ENCODE peak calls at places on chromosomes 3 and 15, in six cellular contexts. K, C, M, R, V and D are unnamed samples.

GRCh38 chr3:151383956-151384355 is 597 bp downstream of the P2RY12 start:
- DNase-seq in K (no peak), C (no peak), M (no peak), R (peak; percentile 39), V (no peak), D (no peak)

GRCh38 chr15:96695426-96695825 is 364.9 kb downstream of the NR2F2 start:
- DNase-seq in K (no peak), C (no peak), M (no peak), R (no peak), V (no peak), D (no peak)

GRCh38 chr15:70081612-70082011 is 16.1 kb downstream of the TLE3 start:
- DNase-seq in K (no peak), C (no peak), M (no peak), R (no peak), V (no peak), D (no peak)

GRCh38 chr15:44729394-44729913 is 6.9 kb upstream of the TRIM69 start:
- DNase-seq in K (peak; percentile 50), C (peak; percentile 22), M (no peak), R (peak; percentile 27), V (peak; percentile 80), D (peak; percentile 43)

GRCh38 chr15:101295607-101296225 is 668 bp upstream of the SNRPA1 start:
- DNase-seq in K (no peak), C (no peak), M (no peak), R (peak; percentile 49), V (no peak), D (no peak)

GRCh38 chr3:81684739-81685395 is 76.6 kb downstream of the GBE1 start:
- DNase-seq in K (no peak), C (no peak), M (no peak), R (peak; percentile 48), V (no peak), D (no peak)

GRCh38 chr3:89948008-89948407 is 840.6 kb downstream of the EPHA3 start:
- DNase-seq in K (no peak), C (no peak), M (no peak), R (no peak), V (no peak), D (no peak)

GRCh38 chr3:31077021-31077601 is 182.7 kb upstream of the GADL1 start:
- DNase-seq in K (no peak), C (no peak), M (no peak), R (peak; percentile 90), V (no peak), D (no peak)

GRCh38 chr15:57005244-57005643 is 86.8 kb downstream of the TCF12 start:
- DNase-seq in K (no peak), C (no peak), M (no peak), R (no peak), V (no peak), D (no peak)

GRCh38 chr3:37652851-37653250 is 208.8 kb upstream of the CTDSPL start:
- DNase-seq in K (no peak), C (no peak), M (no peak), R (no peak), V (no peak), D (no peak)

GRCh38 chr3:136350132-136350531 is 100.0 kb downstream of the PCCB start:
- DNase-seq in K (peak; percentile 25), C (no peak), M (no peak), R (peak; percentile 95), V (no peak), D (no peak)

GRCh38 chr3:127535901-127536817 is 54.4 kb downstream of the TPRA1 start:
- DNase-seq in K (no peak), C (no peak), M (no peak), R (no peak), V (no peak), D (no peak)

GRCh38 chr3:16883726-16884083 is 1.1 kb upstream of the PLCL2 start:
- DNase-seq in K (no peak), C (no peak), M (no peak), R (no peak), V (no peak), D (no peak)

DNA sequence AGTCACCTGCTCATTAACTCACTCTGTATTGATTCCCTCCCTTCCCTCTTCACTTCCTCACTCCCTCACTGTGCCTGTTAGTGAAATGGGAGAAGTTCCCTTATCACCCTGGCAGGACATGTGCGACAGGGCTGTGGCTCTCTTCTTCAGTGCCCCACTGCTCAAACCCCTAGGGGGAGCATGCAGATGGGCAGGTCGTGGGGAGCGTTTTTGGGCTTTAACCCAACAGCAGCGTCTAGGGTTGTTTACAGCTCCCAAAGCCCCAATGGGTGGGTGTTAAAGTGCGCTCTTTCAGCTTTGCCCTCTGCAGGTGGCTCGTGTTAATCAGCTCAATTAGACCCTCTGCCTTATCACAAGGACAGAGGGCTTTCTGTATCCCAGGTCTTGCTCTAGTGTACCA is 447.8 kb upstream of the PROK2 start:
- DNase-seq in K (no peak), C (no peak), M (no peak), R (no peak), V (no peak), D (no peak)
- TF ChIP-seq CTCF in K (no peak), C (no peak), M (no peak), R (no peak), V (no peak), D (no peak)

GRCh38 chr3:139202226-139202958 is 141.4 kb upstream of the MRPS22 start:
- DNase-seq in K (peak; percentile 77), C (peak; percentile 87), M (no peak), R (no peak), V (no peak), D (peak; percentile 45)
- TF ChIP-seq CTCF in K (no peak), C (peak; percentile 76), M (no peak), R (no peak), V (peak; percentile 7), D (no peak)

GRCh38 chr3:11535207-11535960 is 108.3 kb downstream of the VGLL4 start:
- DNase-seq in K (no peak), C (no peak), M (no peak), R (no peak), V (no peak), D (no peak)

GRCh38 chr3:11534783-11535081 is 109.0 kb downstream of the VGLL4 start:
- DNase-seq in K (no peak), C (no peak), M (no peak), R (no peak), V (no peak), D (no peak)

GRCh38 chr3:11536936-11537612 is 106.6 kb downstream of the VGLL4 start:
- DNase-seq in K (no peak), C (no peak), M (no peak), R (no peak), V (no peak), D (no peak)

GRCh38 chr3:11534011-11534782 is 109.5 kb downstream of the VGLL4 start:
- DNase-seq in K (no peak), C (no peak), M (no peak), R (no peak), V (no peak), D (no peak)

GRCh38 chr3:11536132-11536935 is 107.4 kb downstream of the VGLL4 start:
- DNase-seq in K (no peak), C (no peak), M (no peak), R (no peak), V (no peak), D (no peak)
- TF ChIP-seq CTCF in K (no peak), C (no peak), M (no peak), R (no peak), V (no peak), D (no peak)

DNA sequence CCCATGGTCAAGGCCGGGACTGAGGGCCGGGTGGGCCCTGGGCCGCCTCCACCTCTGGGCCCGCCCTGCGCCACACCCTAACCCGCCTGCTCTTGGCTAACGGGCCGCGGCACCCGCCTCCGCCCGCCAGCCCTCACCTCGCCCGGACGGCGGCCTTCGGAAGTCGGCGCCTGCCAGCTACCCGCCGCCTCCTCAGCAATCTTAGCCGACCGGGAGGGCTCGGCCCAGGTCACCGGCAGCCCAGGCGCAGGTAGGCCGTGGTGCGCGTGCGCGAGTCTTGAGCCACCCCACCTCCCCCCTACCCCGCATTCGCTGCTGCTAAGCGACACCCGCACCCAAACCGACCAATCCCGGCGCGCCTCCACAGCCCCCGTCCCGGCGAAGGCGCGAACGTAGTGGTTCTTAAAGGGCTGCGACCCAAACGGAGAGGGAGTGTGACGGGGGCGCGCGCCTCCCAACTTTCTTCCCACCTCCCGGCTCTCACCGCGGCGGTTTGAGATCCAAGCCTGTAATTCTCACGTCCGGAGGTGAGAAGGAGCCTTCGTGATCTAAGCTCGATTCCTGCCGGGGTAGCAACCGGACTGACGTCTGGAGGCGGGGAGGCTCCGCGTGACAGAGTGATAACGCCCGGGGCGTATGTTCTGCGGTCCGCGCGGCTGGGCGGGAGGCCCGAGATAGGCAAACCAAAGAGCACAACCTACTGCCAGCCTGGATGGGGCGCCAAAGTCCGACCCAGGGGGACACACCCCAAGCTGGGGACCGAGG is at the start of gene SEC22C:
- DNase-seq in K (peak; percentile 97), C (peak; percentile 98), M (peak; percentile 83), R (peak; percentile 92), V (peak; percentile 98), D (peak; percentile 98)
- TF ChIP-seq CTCF in K (no peak), C (peak; percentile 35), M (no peak), R (no peak), V (no peak), D (no peak)

DNA sequence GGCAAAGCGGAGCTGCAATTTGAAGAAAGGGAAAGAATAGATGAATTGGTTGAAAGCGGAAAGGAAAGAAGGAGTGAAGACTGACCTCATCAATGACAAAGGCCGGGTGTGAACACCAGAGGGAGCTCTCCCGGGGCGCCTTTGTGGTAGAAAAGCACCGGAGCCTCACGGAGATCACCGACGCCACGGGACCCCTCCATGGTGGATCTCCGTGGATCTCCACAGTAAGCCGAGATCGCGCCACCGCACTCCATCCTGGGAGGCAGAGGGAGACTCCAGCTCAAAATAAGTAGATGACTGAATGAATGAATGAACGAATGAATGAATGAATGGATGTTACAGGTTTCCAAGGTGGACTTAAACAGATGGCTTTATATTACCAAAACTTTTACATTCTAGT is 25.0 kb downstream of the GPR160 start:
- DNase-seq in K (no peak), C (no peak), M (no peak), R (no peak), V (no peak), D (no peak)
- TF ChIP-seq CTCF in K (no peak), C (peak; percentile 35), M (no peak), R (no peak), V (no peak), D (no peak)

GRCh38 chr3:110383356-110383755 is 688.3 kb upstream of the NECTIN3 start:
- DNase-seq in K (no peak), C (no peak), M (no peak), R (peak; percentile 22), V (no peak), D (no peak)

GRCh38 chr3:110391640-110392395 is 679.8 kb upstream of the NECTIN3 start:
- DNase-seq in K (no peak), C (no peak), M (no peak), R (peak; percentile 60), V (no peak), D (no peak)

GRCh38 chr3:110391045-110391444 is 680.6 kb upstream of the NECTIN3 start:
- DNase-seq in K (no peak), C (no peak), M (no peak), R (no peak), V (no peak), D (no peak)

GRCh38 chr3:110384601-110385000 is 687.0 kb upstream of the NECTIN3 start:
- DNase-seq in K (no peak), C (no peak), M (no peak), R (peak; percentile 91), V (no peak), D (no peak)

DNA sequence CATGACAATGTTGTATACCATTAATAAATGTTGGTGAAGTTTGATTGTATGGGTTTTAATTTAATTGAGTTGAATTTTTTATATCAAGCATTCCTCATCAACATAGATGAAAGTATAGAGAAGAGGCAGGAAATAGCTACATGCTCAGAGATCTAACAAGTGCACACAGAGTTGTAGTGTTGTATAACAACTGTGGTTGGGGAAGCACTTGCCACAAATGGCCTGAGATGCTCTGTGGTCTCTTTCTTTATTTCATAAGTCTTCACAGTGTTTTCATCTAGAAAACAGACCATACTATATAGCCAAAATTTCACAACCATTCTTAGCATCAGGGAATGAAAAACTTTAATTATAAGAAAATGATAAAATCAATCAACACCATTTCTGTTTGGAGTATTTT is 682.6 kb upstream of the NECTIN3 start:
- DNase-seq in K (no peak), C (no peak), M (no peak), R (no peak), V (no peak), D (no peak)
- TF ChIP-seq CTCF in K (no peak), C (no peak), M (no peak), R (no peak), V (no peak), D (no peak)